ENCODE peak calls at places on chromosomes 5 and 9, in six cellular contexts. O is gastrocnemius medialis, S is foreskin keratinocyte, V is mucosa of descending colon, D is memory B cell, C is lower lobe of right lung. M is an unnamed sample.

GRCh38 chr5:157907479-157907878 is 48.5 kb upstream of the CLINT1 start:
- ATAC-seq in D (no peak), O (no peak), V (no peak), S (no peak), C (no peak), M (no peak)

GRCh38 chr9:131608469-131609115 is 63.3 kb downstream of the PRRT1B start:
- ATAC-seq in S (peak), C (peak), O (peak), D (no peak), V (peak), M (peak)

GRCh38 chr5:66684663-66685062 is 88.5 kb downstream of the MAST4 start:
- ATAC-seq in O (no peak), V (no peak), C (no peak), S (no peak), D (no peak), M (no peak)

GRCh38 chr9:80775515-80775914 is 913.8 kb downstream of the TLE1 start:
- ATAC-seq in C (no peak), V (no peak), O (no peak), S (no peak), D (no peak), M (no peak)

GRCh38 chr5:126963822-126964375 is 66.5 kb downstream of the MARCHF3 start:
- ATAC-seq in C (no peak), O (no peak), S (no peak), D (no peak), V (no peak), M (no peak)

GRCh38 chr5:148873690-148874485 is 47.5 kb downstream of the ADRB2 start:
- ATAC-seq in O (peak), D (no peak), S (no peak), C (no peak), V (no peak), M (no peak)

GRCh38 chr5:65967288-65968066 is 41.1 kb downstream of the ERBIN start:
- ATAC-seq in V (no peak), D (no peak), S (peak), O (peak), C (no peak), M (no peak)

GRCh38 chr5:10424124-10424731 is 17.5 kb upstream of the ROPN1L start:
- ATAC-seq in S (peak), D (peak), O (no peak), C (no peak), V (no peak), M (no peak)

GRCh38 chr9:134655101-134655500 is 13.5 kb downstream of the COL5A1 start:
- ATAC-seq in O (no peak), D (no peak), C (no peak), S (no peak), V (no peak), M (no peak)

GRCh38 chr5:14593326-14594036 is 11.9 kb downstream of the OTULINL start:
- ATAC-seq in S (peak), O (no peak), V (peak), D (no peak), C (no peak), M (no peak)

GRCh38 chr5:52560366-52560765 is 227.3 kb upstream of the ITGA1 start:
- ATAC-seq in D (no peak), V (no peak), C (no peak), O (no peak), S (no peak), M (no peak)

GRCh38 chr9:35488566-35489312 is 1.2 kb upstream of the RUSC2 start:
- ATAC-seq in D (no peak), S (no peak), C (no peak), V (no peak), O (no peak), M (no peak)

GRCh38 chr5:141717043-141717442 is 35.0 kb upstream of the ARAP3 start:
- ATAC-seq in O (no peak), S (no peak), C (no peak), D (peak), V (no peak), M (no peak)

GRCh38 chr5:139755892-139756671 is 39.5 kb upstream of the PSD2 start:
- ATAC-seq in S (no peak), V (peak), C (peak), O (no peak), D (peak), M (no peak)

GRCh38 chr9:127300886-127301447 is 36.4 kb downstream of the GARNL3 start:
- ATAC-seq in O (peak), V (no peak), D (no peak), S (no peak), C (no peak), M (no peak)

GRCh38 chr5:68754536-68754935 is 339.3 kb upstream of the SLC30A5 start:
- ATAC-seq in O (no peak), S (no peak), D (no peak), C (no peak), V (no peak), M (no peak)

GRCh38 chr9:127903557-127904475 is 4.4 kb upstream of the ST6GALNAC6 start:
- ATAC-seq in O (no peak), C (peak), D (no peak), V (peak), S (no peak), M (peak)

GRCh38 chr5:55413644-55414043 is 105.9 kb downstream of the MTREX start:
- ATAC-seq in S (no peak), V (no peak), C (no peak), D (no peak), O (no peak), M (no peak)

GRCh38 chr9:77532607-77533006 is 115.5 kb downstream of the GNA14 start:
- ATAC-seq in S (no peak), C (no peak), D (no peak), V (no peak), O (no peak), M (no peak)

GRCh38 chr9:114493521-114494184 is 11.6 kb downstream of the WHRN start:
- ATAC-seq in D (peak), S (no peak), V (no peak), O (no peak), C (no peak), M (no peak)

GRCh38 chr5:9557696-9558095 is 11.8 kb upstream of the SEMA5A start:
- ATAC-seq in D (no peak), O (no peak), V (no peak), C (no peak), S (peak), M (no peak)

GRCh38 chr5:1155191-1156032 is 43.5 kb upstream of the SLC12A7 start:
- ATAC-seq in S (no peak), C (no peak), D (no peak), O (no peak), V (peak), M (no peak)

GRCh38 chr5:38598994-38599611 is 42.7 kb upstream of the LIFR start:
- ATAC-seq in S (peak), V (no peak), C (no peak), O (no peak), D (no peak), M (peak)

GRCh38 chr5:57072218-57072892 is 101.5 kb upstream of the GPBP1 start:
- ATAC-seq in C (no peak), V (no peak), D (no peak), O (no peak), S (no peak), M (no peak)

GRCh38 chr5:88845081-88845697 is 37.8 kb downstream of the MEF2C start:
- ATAC-seq in D (peak), C (no peak), O (no peak), V (no peak), S (no peak), M (no peak)

GRCh38 chr5:76689321-76690026 is 26.5 kb upstream of the F2R start:
- ATAC-seq in S (peak), O (no peak), D (no peak), C (no peak), V (no peak), M (no peak)

GRCh38 chr9:19252174-19252884 is 21.8 kb downstream of the DENND4C start:
- ATAC-seq in O (no peak), D (no peak), C (no peak), S (peak), V (peak), M (no peak)

GRCh38 chr5:135810188-135810943 is 24.1 kb upstream of the SLC25A48 start:
- ATAC-seq in V (no peak), D (no peak), S (no peak), C (no peak), O (peak), M (no peak)

GRCh38 chr5:1268666-1269065 is 26.2 kb downstream of the TERT start:
- ATAC-seq in V (peak), S (no peak), D (no peak), O (no peak), C (no peak), M (no peak)